ENCODE peak calls at places on chromosomes 11 and 22, in six cellular contexts. R, M, Z, O, S and D are unnamed samples.

GRCh38 chr11:93054881-93055280 is 85.4 kb downstream of the MTNR1B start:
- DNase-seq in R (peak), M (no peak), Z (peak), O (peak), S (peak), D (no peak)

GRCh38 chr11:8331767-8332166 is 68.1 kb upstream of the LMO1 start:
- DNase-seq in R (peak), M (no peak), Z (no peak), O (no peak), S (no peak), D (no peak)

GRCh38 chr11:123301696-123302400 is 106.8 kb upstream of the CLMP start:
- DNase-seq in R (no peak), M (peak), Z (peak), O (peak), S (peak), D (peak)

GRCh38 chr11:113926273-113927183 is 21.9 kb downstream of the HTR3B start:
- DNase-seq in R (no peak), M (no peak), Z (peak), O (peak), S (peak), D (no peak)

GRCh38 chr22:37145415-37146385 is 4.0 kb downstream of the IL2RB start:
- DNase-seq in R (no peak), M (no peak), Z (no peak), O (no peak), S (no peak), D (no peak)

GRCh38 chr22:32615874-32616564 is 141.4 kb downstream of the FBXO7 start:
- DNase-seq in R (no peak), M (peak), Z (no peak), O (no peak), S (no peak), D (no peak)

GRCh38 chr22:39598017-39598965 is 27.7 kb downstream of the CACNA1I start:
- DNase-seq in R (no peak), M (peak), Z (peak), O (peak), S (peak), D (no peak)

GRCh38 chr22:25929479-25929878 is 187.5 kb downstream of the MYO18B start:
- DNase-seq in R (no peak), M (peak), Z (no peak), O (no peak), S (no peak), D (no peak)

GRCh38 chr11:345179-345578 is 24.1 kb upstream of the B4GALNT4 start:
- DNase-seq in R (no peak), M (no peak), Z (no peak), O (no peak), S (no peak), D (no peak)

GRCh38 chr11:19642185-19642591 is 70.4 kb upstream of the NAV2 start:
- DNase-seq in R (no peak), M (no peak), Z (no peak), O (peak), S (no peak), D (no peak)

GRCh38 chr11:81987829-81988472 is 745.7 kb downstream of the FAM181B start:
- DNase-seq in R (peak), M (no peak), Z (no peak), O (peak), S (no peak), D (no peak)

GRCh38 chr11:120235024-120235628 is 4.8 kb upstream of the POU2F3 start:
- DNase-seq in R (no peak), M (peak), Z (peak), O (peak), S (peak), D (no peak)

GRCh38 chr22:39612811-39613548 is 42.4 kb downstream of the CACNA1I start:
- DNase-seq in R (no peak), M (no peak), Z (no peak), O (no peak), S (no peak), D (no peak)

GRCh38 chr22:21712751-21713427 is 22.7 kb downstream of the YPEL1 start:
- DNase-seq in R (peak), M (peak), Z (peak), O (peak), S (peak), D (peak)

GRCh38 chr11:111379500-111380136 is 543 bp upstream of the POU2AF1 start:
- DNase-seq in R (no peak), M (no peak), Z (no peak), O (no peak), S (no peak), D (no peak)

GRCh38 chr11:111309516-111309915 is 11.2 kb downstream of the POU2AF3 start:
- DNase-seq in R (no peak), M (no peak), Z (no peak), O (no peak), S (no peak), D (no peak)

GRCh38 chr11:45665206-45665932 is at the start of gene CHST1:
- DNase-seq in R (no peak), M (peak), Z (no peak), O (peak), S (peak), D (no peak)

GRCh38 chr11:106813803-106814202 is 204.5 kb downstream of the GUCY1A2 start:
- DNase-seq in R (no peak), M (no peak), Z (no peak), O (no peak), S (no peak), D (no peak)
- H3K27ac ChIP-seq in R (no peak), M (no peak), Z (no peak), O (no peak), S (no peak), D (no peak)

GRCh38 chr11:47928426-47928825 is 51.9 kb upstream of the PTPRJ start:
- DNase-seq in R (no peak), M (no peak), Z (no peak), O (no peak), S (no peak), D (no peak)
- H3K27ac ChIP-seq in R (no peak), M (no peak), Z (no peak), O (no peak), S (no peak), D (no peak)

GRCh38 chr22:48940266-48940987 is 887.2 kb downstream of the BRD1 start:
- DNase-seq in R (no peak), M (no peak), Z (no peak), O (no peak), S (no peak), D (no peak)
- H3K27ac ChIP-seq in R (no peak), M (no peak), Z (no peak), O (no peak), S (no peak), D (no peak)

DNA sequence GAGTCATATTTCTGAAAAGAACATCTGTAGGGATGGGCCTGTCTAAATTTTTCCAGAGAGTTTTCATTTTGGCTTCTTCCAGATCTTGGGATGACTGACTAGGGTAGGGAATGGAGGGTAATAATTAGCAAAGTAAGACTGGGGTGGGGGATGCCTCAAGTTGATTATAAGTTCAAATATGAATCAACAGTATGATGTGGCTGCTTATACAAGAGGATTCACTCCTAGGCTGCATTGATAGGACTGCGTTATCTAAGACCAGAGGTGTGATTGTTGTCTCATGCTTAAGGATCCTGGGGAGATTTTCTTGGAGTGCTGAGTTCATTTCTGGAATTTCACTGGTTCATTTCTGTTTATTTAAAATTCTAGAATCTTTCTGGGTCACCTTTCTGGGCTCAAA is 196.0 kb downstream of the HIPK3 start:
- DNase-seq in R (peak), M (no peak), Z (no peak), O (peak), S (no peak), D (no peak)
- H3K27ac ChIP-seq in R (peak), M (no peak), Z (peak), O (peak), S (peak), D (no peak)